ENCODE peak calls at places on chromosomes 7 and 10, in six cellular contexts. G is endothelial cell of umbilical vein; U is activated T-helper 1 cell treated with anti-CD3 and anti-CD28 coated beads, Interleukin-12 subunit alpha, Interleukin-12 subunit beta, Interleukin-2, Interleukin-4 antibody, amounts not matched to agents 30 ng/mL and 10 ng/mL and 1 ng/mL, durations not matched to agents 14 hours and 24 hours and 36 hours; F is dermis blood vessel endothelial cell; K is heart left ventricle; R is H7. L is an unnamed sample.

GRCh38 chr7:95298091-95298490 is 26.2 kb downstream of the PON1 start:
- DNase-seq in U (no peak), R (no peak), F (no peak), G (no peak), K (no peak), L (no peak)

GRCh38 chr10:1553951-1554350 is 183.4 kb downstream of the ADARB2 start:
- DNase-seq in R (no peak), G (no peak), K (no peak), F (no peak), U (no peak), L (no peak)

GRCh38 chr7:54944179-54944578 is 74.6 kb upstream of the EGFR start:
- DNase-seq in R (no peak), U (no peak), G (no peak), F (no peak), K (no peak), L (no peak)

GRCh38 chr10:23157691-23158369 is 34.3 kb upstream of the PTF1A start:
- DNase-seq in G (peak), F (peak), K (no peak), U (no peak), R (peak), L (peak)

GRCh38 chr10:44827431-44828006 is 83.6 kb upstream of the TMEM72 start:
- DNase-seq in R (no peak), G (no peak), U (no peak), F (no peak), K (no peak), L (peak)

GRCh38 chr7:89027781-89028180 is 232.2 kb upstream of the TEX47 start:
- DNase-seq in F (no peak), G (no peak), U (no peak), K (no peak), R (no peak), L (no peak)

GRCh38 chr7:146655928-146656797 is 539.6 kb downstream of the CNTNAP2 start:
- DNase-seq in F (no peak), U (no peak), R (no peak), K (no peak), G (no peak), L (peak)

GRCh38 chr10:79104264-79104954 is 35.6 kb downstream of the ZMIZ1 start:
- DNase-seq in K (no peak), R (no peak), U (no peak), G (peak), F (peak), L (no peak)

GRCh38 chr10:120689766-120690539 is 161.2 kb upstream of the WDR11 start:
- DNase-seq in G (peak), K (no peak), U (no peak), R (no peak), F (no peak), L (no peak)

GRCh38 chr10:74586088-74586585 is 240.3 kb upstream of the KAT6B start:
- DNase-seq in F (peak), U (peak), K (no peak), R (no peak), G (peak), L (no peak)

L was measured in NCI-H774.